ENCODE peak calls at places on chromosomes 16 and 17, in ten cellular contexts. U is transverse colon; L is H1; H is lower lobe of right lung; V is A549; T is PC-9; S is neural progenitor cell; Z is CD8-positive, alpha-beta T cell; W is aorta; X is psoas muscle. G is an unnamed sample.
A peak's percentile ranks its signal among the peaks of the same experiment; 100 is the strongest.

GRCh38 chr17:17034028-17034427 is 8.2 kb upstream of the MPRIP start:
- DNase-seq in T (no peak), W (no peak), V (no peak), X (no peak), U (no peak), H (no peak), L (no peak), S (no peak), Z (no peak), G (no peak)

GRCh38 chr17:78592991-78593329 is 15.8 kb upstream of the DNAH17 start:
- DNase-seq in S (no peak), L (no peak), U (no peak), T (no peak), X (no peak), W (no peak), V (no peak), Z (no peak), H (no peak), G (no peak)

GRCh38 chr16:68297908-68298307 is 12.8 kb downstream of the SLC7A6OS start:
- DNase-seq in T (no peak), W (no peak), X (no peak), V (no peak), L (no peak), U (no peak), S (no peak), H (no peak), Z (no peak), G (no peak)

GRCh38 chr16:24610421-24610765 is 71.0 kb downstream of the RBBP6 start:
- DNase-seq in S (peak; percentile 63), T (peak; percentile 15), W (peak; percentile 78), U (peak; percentile 12), X (peak; percentile 62), H (no peak), Z (no peak), V (no peak), L (no peak), G (peak; percentile 71)

GRCh38 chr16:28585674-28586073 is 11.2 kb downstream of the SULT1A2 start:
- DNase-seq in V (no peak), S (no peak), T (peak; percentile 60), X (no peak), Z (no peak), W (no peak), U (peak; percentile 64), H (peak; percentile 67), L (no peak), G (peak; percentile 44)

GRCh38 chr16:75064403-75065148 is 52.0 kb downstream of the LDHD start:
- DNase-seq in S (no peak), Z (no peak), W (no peak), X (no peak), L (no peak), V (no peak), U (peak; percentile 69), T (peak; percentile 63), H (peak; percentile 53), G (no peak)

GRCh38 chr16:1823821-1824220 is 2.8 kb downstream of the HAGH start:
- DNase-seq in Z (no peak), U (no peak), S (peak; percentile 72), H (no peak), W (no peak), X (no peak), L (peak; percentile 58), T (peak; percentile 54), V (peak; percentile 60), G (peak; percentile 70)

GRCh38 chr17:72388765-72389473 is 268.1 kb downstream of the SOX9 start:
- DNase-seq in L (no peak), H (no peak), V (peak; percentile 87), S (no peak), Z (no peak), T (peak; percentile 86), X (no peak), U (no peak), W (no peak), G (peak; percentile 33)

GRCh38 chr16:53061701-53062159 is 6.9 kb downstream of the CHD9 start:
- DNase-seq in V (no peak), Z (no peak), W (no peak), T (peak; percentile 33), U (peak; percentile 84), H (peak; percentile 73), X (no peak), L (no peak), S (no peak), G (no peak)

GRCh38 chr17:3683054-3683511 is 12.9 kb downstream of the P2RX5 start:
- DNase-seq in V (peak; percentile 93), L (peak; percentile 84), U (peak; percentile 41), W (no peak), T (no peak), X (no peak), S (peak; percentile 63), H (no peak), Z (peak; percentile 49), G (peak; percentile 37)

GRCh38 chr16:35749253-35750141 is 2290.1 kb downstream of the TP53TG3F start:
- DNase-seq in U (no peak), X (no peak), V (no peak), W (no peak), L (no peak), Z (no peak), T (no peak), S (no peak), H (peak; percentile 29), G (no peak)

GRCh38 chr16:35750157-35750689 is 2290.8 kb downstream of the TP53TG3F start:
- DNase-seq in T (no peak), V (no peak), L (no peak), W (no peak), Z (no peak), H (no peak), S (no peak), X (no peak), U (no peak), G (no peak)

GRCh38 chr16:35751191-35751941 is 2292.0 kb downstream of the TP53TG3F start:
- DNase-seq in H (peak; percentile 43), W (no peak), S (no peak), X (no peak), L (no peak), U (no peak), Z (no peak), V (no peak), T (no peak), G (no peak)

GRCh38 chr16:35752012-35752772 is 2292.8 kb downstream of the TP53TG3F start:
- DNase-seq in L (no peak), V (no peak), Z (no peak), X (no peak), W (no peak), H (no peak), T (no peak), U (no peak), S (no peak), G (no peak)

GRCh38 chr16:35750701-35751104 is 2291.3 kb downstream of the TP53TG3F start:
- DNase-seq in L (no peak), V (no peak), S (no peak), Z (no peak), U (no peak), W (no peak), H (no peak), T (no peak), X (peak; percentile 44), G (no peak)
- H3K9me3 ChIP-seq in L (peaks cover 52% of the 10 kb centered on the region), V (no peaks in the 10 kb centered on the region), S (no peaks in the 10 kb centered on the region), Z (no peaks in the 10 kb centered on the region), U (peaks cover 15% of the 10 kb centered on the region), W (no peaks in the 10 kb centered on the region), H (peaks cover 3% of the 10 kb centered on the region), T (no peaks in the 10 kb centered on the region), X (no peaks in the 10 kb centered on the region), G (no peaks in the 10 kb centered on the region)

GRCh38 chr16:64180136-64180900 is 941.5 kb downstream of the CDH11 start:
- DNase-seq in S (no peak), W (no peak), T (no peak), X (no peak), H (no peak), V (no peak), U (no peak), L (no peak), Z (no peak), G (no peak)
- H3K9me3 ChIP-seq in S (no peaks in the 10 kb centered on the region), W (peaks cover 2% of the 10 kb centered on the region), T (no peaks in the 10 kb centered on the region), X (peaks cover 6% of the 10 kb centered on the region), H (peaks cover 16% of the 10 kb centered on the region), V (peaks cover 4% of the 10 kb centered on the region), U (peaks cover 9% of the 10 kb centered on the region), L (peaks cover 13% of the 10 kb centered on the region), Z (no peaks in the 10 kb centered on the region), G (no peaks in the 10 kb centered on the region)

DNA sequence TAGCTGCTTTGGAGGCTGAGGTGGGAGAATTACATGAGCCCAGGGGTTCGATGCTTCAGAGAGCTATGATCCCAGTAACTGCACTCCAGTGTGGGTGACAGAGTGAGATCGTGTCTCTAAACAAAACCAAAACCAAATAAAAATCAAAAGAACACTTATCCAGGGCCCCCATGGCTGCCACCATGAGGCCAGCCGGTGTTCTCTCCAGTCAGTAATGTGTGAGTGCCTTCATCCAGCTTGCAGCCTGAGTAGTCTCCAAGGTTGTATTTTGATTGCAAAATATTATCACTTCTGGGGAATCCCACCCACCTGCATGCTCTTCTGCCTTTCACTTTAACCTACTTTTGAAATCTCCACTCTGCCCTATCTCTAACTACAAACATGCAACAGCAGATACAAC is 221.0 kb upstream of the WSB1 start:
- DNase-seq in L (no peak), T (no peak), X (no peak), W (no peak), Z (no peak), S (no peak), V (no peak), H (no peak), U (no peak), G (no peak)
- H3K9me3 ChIP-seq in L (peaks cover 73% of the 10 kb centered on the region), T (no peaks in the 10 kb centered on the region), X (no peaks in the 10 kb centered on the region), W (peaks cover 3% of the 10 kb centered on the region), Z (no peaks in the 10 kb centered on the region), S (peaks cover 35% of the 10 kb centered on the region), V (no peaks in the 10 kb centered on the region), H (no peaks in the 10 kb centered on the region), U (no peaks in the 10 kb centered on the region), G (no peaks in the 10 kb centered on the region)

GRCh38 chr16:35562919-35563318 is 2103.5 kb downstream of the TP53TG3F start:
- DNase-seq in H (no peak), U (no peak), L (no peak), Z (no peak), S (no peak), W (no peak), X (no peak), V (no peak), T (no peak), G (no peak)

GRCh38 chr16:35561346-35561745 is 2101.9 kb downstream of the TP53TG3F start:
- DNase-seq in X (no peak), Z (no peak), T (no peak), U (no peak), V (no peak), L (no peak), H (no peak), W (no peak), S (no peak), G (no peak)

GRCh38 chr16:35559911-35560636 is 2100.7 kb downstream of the TP53TG3F start:
- DNase-seq in T (no peak), X (no peak), L (no peak), H (no peak), S (no peak), U (no peak), W (no peak), V (no peak), Z (no peak), G (no peak)

GRCh38 chr16:35562471-35562870 is 2103.1 kb downstream of the TP53TG3F start:
- DNase-seq in S (no peak), T (no peak), V (no peak), Z (no peak), X (no peak), W (no peak), U (no peak), L (no peak), H (no peak), G (no peak)

DNA sequence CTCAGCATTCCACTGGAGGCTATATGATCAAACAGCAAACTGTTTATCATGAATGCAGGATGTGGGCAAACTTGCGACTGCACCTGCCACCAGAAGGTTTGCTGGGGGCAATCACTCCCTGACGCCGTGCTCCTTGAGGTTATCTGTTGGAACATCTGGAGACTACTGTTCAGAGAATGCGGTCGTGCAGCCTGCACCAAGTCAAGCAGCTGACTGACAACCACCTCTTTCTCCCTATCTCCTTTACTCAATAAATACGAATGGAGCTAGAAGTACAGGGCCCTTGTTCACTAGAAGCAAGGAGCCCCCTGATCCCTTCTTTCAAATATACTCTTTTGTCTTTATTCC is 2101.2 kb downstream of the TP53TG3F start:
- DNase-seq in H (no peak), W (no peak), X (no peak), V (no peak), S (no peak), T (no peak), L (no peak), U (no peak), Z (no peak), G (no peak)
- H3K9me3 ChIP-seq in H (no peaks in the 10 kb centered on the region), W (peaks cover 6% of the 10 kb centered on the region), X (peaks cover 3% of the 10 kb centered on the region), V (no peaks in the 10 kb centered on the region), S (peaks cover 20% of the 10 kb centered on the region), T (no peaks in the 10 kb centered on the region), L (peaks cover 88% of the 10 kb centered on the region), U (no peaks in the 10 kb centered on the region), Z (peaks cover 3% of the 10 kb centered on the region), G (no peaks in the 10 kb centered on the region)